ENCODE peak calls at places on chromosomes 4 and X, in nine cellular contexts. J is mammary epithelial cell, R is K562, V is neural progenitor cell, U is colonic mucosa, Z is cardiac muscle cell, K is lower lobe of right lung, O is foreskin keratinocyte, I is A673. F is an unnamed sample. For H3K27me3 and H3K4me1, the result is how much of the 10 kb centered on the place peaks cover.

GRCh38 chrX:103919336-103919682 is 43.1 kb upstream of the TMSB15B start:
- DNase-seq in J (no peak), R (no peak), V (no peak), U (peak), Z (peak), K (no peak), O (no peak), I (peak), F (no peak)

GRCh38 chr4:177047070-177047850 is 254.5 kb upstream of the VEGFC start:
- DNase-seq in J (peak), R (peak), V (peak), U (peak), Z (peak), K (no peak), O (peak), I (peak), F (peak)

GRCh38 chrX:10110316-10110932 is 46.4 kb upstream of the CLCN4 start:
- DNase-seq in J (no peak), R (no peak), V (no peak), U (no peak), Z (no peak), K (no peak), O (no peak), I (no peak), F (no peak)

GRCh38 chr4:20046931-20047677 is 204.6 kb upstream of the SLIT2 start:
- DNase-seq in J (no peak), R (no peak), V (no peak), U (no peak), Z (peak), K (no peak), O (no peak), I (no peak), F (no peak)

GRCh38 chrX:155148724-155149537 is 67.3 kb upstream of the VBP1 start:
- DNase-seq in J (peak), R (peak), V (peak), U (peak), Z (peak), K (no peak), O (no peak), I (peak), F (no peak)

GRCh38 chr4:6409381-6409780 is 63.0 kb downstream of the PPP2R2C start:
- DNase-seq in J (no peak), R (no peak), V (no peak), U (no peak), Z (no peak), K (no peak), O (no peak), I (no peak), F (no peak)

GRCh38 chrX:12702509-12703091 is 88.6 kb upstream of the PRPS2 start:
- DNase-seq in J (peak), R (peak), V (peak), U (no peak), Z (peak), K (no peak), O (peak), I (peak), F (no peak)

GRCh38 chrX:123217077-123217476 is 33.0 kb downstream of the GRIA3 start:
- DNase-seq in J (no peak), R (peak), V (no peak), U (no peak), Z (peak), K (no peak), O (no peak), I (no peak), F (no peak)

GRCh38 chr4:3835527-3836040 is 69.4 kb downstream of the ADRA2C start:
- DNase-seq in J (no peak), R (no peak), V (no peak), U (no peak), Z (no peak), K (no peak), O (no peak), I (no peak), F (no peak)

GRCh38 chrX:78123190-78123589 is 16.3 kb downstream of the TAF9B start:
- DNase-seq in J (peak), R (no peak), V (no peak), U (no peak), Z (no peak), K (no peak), O (no peak), I (no peak), F (no peak)

GRCh38 chrX:43350935-43351334 is 305.2 kb upstream of the MAOA start:
- DNase-seq in J (no peak), R (no peak), V (no peak), U (no peak), Z (no peak), K (no peak), O (no peak), I (no peak), F (no peak)

GRCh38 chrX:43349363-43349762 is 306.7 kb upstream of the MAOA start:
- DNase-seq in J (peak), R (peak), V (peak), U (peak), Z (peak), K (no peak), O (no peak), I (peak), F (peak)

DNA sequence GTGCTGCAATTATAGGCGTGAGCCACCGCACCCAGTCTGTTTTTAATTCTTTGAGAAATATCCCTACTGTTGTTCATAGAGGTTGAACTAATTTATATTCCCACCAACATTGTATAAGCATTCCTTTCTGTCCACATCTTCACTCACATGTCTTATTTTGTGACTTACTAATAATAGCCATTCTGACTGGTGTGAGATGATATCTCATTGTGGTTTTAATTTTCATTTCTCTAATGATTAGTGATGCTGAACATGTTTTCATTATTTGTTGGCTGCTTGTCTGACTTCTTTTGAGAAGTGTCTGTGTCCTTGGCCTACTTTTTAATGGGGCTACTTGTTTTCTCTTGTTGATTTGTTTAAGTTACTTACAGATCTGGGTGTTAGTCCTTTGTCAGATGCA is 310.9 kb upstream of the MAOA start:
- DNase-seq in J (no peak), R (no peak), V (no peak), U (no peak), Z (no peak), K (no peak), O (no peak), I (no peak), F (no peak)
- H3K27me3 ChIP-seq in J (under half), R (under half), V (under half), U (under half), Z (under half), K (under half), O (under half), I (under half), F (under half)

GRCh38 chr4:47705326-47705981 is 132.4 kb downstream of the CORIN start:
- DNase-seq in J (no peak), R (peak), V (peak), U (no peak), Z (peak), K (no peak), O (no peak), I (peak), F (no peak)
- TF ChIP-seq CTCF in J (peak), R (peak), V (peak), U (no peak), Z (peak), K (peak), O (peak), I (peak), F (no peak)

DNA sequence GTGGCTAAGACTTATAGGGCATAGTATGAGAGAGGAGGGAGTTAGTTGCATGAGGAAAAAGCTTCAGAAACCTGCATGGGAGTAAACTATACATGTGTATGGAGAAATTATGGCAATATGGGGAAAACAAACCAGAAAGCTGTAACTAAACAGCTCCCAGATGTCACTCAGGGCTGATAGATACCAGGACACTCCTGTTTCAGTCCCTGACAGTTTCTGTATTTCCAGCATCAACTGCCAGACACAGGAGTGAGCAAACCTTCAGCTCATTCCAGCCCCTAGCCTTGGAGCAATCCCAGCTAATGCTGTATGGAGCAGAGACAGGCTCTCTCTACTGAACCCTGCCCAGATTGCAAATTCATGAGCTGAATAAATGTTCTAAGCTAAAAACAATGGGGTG is 383.0 kb upstream of the MAGEB18 start:
- DNase-seq in J (no peak), R (no peak), V (no peak), U (no peak), Z (no peak), K (no peak), O (no peak), I (no peak), F (no peak)
- H3K4me1 ChIP-seq in J (under half), R (under half), V (under half), U (under half), Z (under half), K (under half), O (under half), I (under half), F (under half)

DNA sequence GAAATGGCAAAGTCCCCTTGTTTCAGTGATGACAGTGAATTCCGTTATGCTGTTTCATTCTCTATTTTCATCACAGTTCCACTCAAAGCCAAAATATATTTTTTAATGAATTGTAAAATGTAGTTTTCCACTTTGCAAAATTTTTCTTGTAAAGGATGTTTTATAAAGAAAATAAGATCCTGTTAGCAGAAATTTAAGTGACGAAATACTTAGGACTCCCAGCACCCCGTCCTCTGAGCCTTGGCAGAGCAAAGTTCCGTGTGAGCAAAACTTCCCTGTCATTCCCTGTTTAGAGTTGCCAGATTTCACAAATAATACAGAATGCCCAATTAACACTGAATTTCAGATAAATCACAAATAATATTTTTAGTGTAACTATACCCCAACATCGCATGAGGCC is 81.0 kb upstream of the RBPJ start:
- DNase-seq in J (no peak), R (no peak), V (no peak), U (no peak), Z (no peak), K (no peak), O (no peak), I (no peak), F (no peak)
- H3K27me3 ChIP-seq in J (under half), R (under half), V (under half), U (under half), Z (under half), K (under half), O (under half), I (under half), F (under half)

GRCh38 chr4:154709550-154709949 is 34.2 kb upstream of the LRAT start:
- DNase-seq in J (no peak), R (no peak), V (no peak), U (no peak), Z (no peak), K (no peak), O (no peak), I (no peak), F (no peak)
- TF ChIP-seq CTCF in J (no peak), R (no peak), V (no peak), U (no peak), Z (no peak), K (no peak), O (no peak), I (no peak), F (no peak)

GRCh38 chr4:70709551-70710080 is 12.1 kb upstream of the RUFY3 start:
- DNase-seq in J (no peak), R (no peak), V (peak), U (no peak), Z (no peak), K (no peak), O (no peak), I (no peak), F (no peak)
- H3K4me1 ChIP-seq in J (under half), R (under half), V (under half), U (under half), Z (under half), K (under half), O (under half), I (under half), F (under half)

GRCh38 chrX:132837126-132837525 is 121.3 kb downstream of the HS6ST2 start:
- DNase-seq in J (peak), R (no peak), V (no peak), U (peak), Z (peak), K (no peak), O (peak), I (no peak), F (no peak)
- H3K27me3 ChIP-seq in J (under half), R (under half), V (under half), U (under half), Z (under half), K (under half), O (under half), I (under half), F (under half)